ENCODE peak calls at places on chromosomes 4 and X, in eight cellular contexts. One of them, this sample, is unnamed. For H3K27me3, the result is how much of the 10 kb centered on the place peaks cover.

GRCh38 chr4:184355111-184355604 is 119.2 kb downstream of the IRF2 start:
- DNase-seq in PC-3: peak
- DNase-seq in mammary epithelial cell: peak
- DNase-seq in ovary: no peak
- DNase-seq in transverse colon: no peak
- DNase-seq in fibroblast of lung: peak
- DNase-seq in right lobe of liver: no peak
- DNase-seq in K562: peak
- DNase-seq in this sample: peak

GRCh38 chrX:103157511-103158316 is 57.2 kb upstream of the BEX4 start:
- DNase-seq in PC-3: peak
- DNase-seq in mammary epithelial cell: peak
- DNase-seq in ovary: no peak
- DNase-seq in transverse colon: no peak
- DNase-seq in fibroblast of lung: peak
- DNase-seq in right lobe of liver: peak
- DNase-seq in K562: peak
- DNase-seq in this sample: no peak

GRCh38 chr4:122205687-122206086 is 53.6 kb downstream of the BLTP1 start:
- DNase-seq in PC-3: no peak
- DNase-seq in mammary epithelial cell: no peak
- DNase-seq in ovary: no peak
- DNase-seq in transverse colon: no peak
- DNase-seq in fibroblast of lung: no peak
- DNase-seq in right lobe of liver: no peak
- DNase-seq in K562: no peak
- DNase-seq in this sample: no peak

GRCh38 chr4:13171292-13172057 is 312.7 kb downstream of the RAB28 start:
- DNase-seq in PC-3: no peak
- DNase-seq in mammary epithelial cell: no peak
- DNase-seq in ovary: no peak
- DNase-seq in transverse colon: no peak
- DNase-seq in fibroblast of lung: no peak
- DNase-seq in right lobe of liver: no peak
- DNase-seq in K562: no peak
- DNase-seq in this sample: no peak

GRCh38 chrX:11770320-11770719 is 12.3 kb downstream of the MSL3 start:
- DNase-seq in PC-3: peak
- DNase-seq in mammary epithelial cell: peak
- DNase-seq in ovary: peak
- DNase-seq in transverse colon: peak
- DNase-seq in fibroblast of lung: peak
- DNase-seq in right lobe of liver: no peak
- DNase-seq in K562: peak
- DNase-seq in this sample: no peak

GRCh38 chr4:124030038-124030638 is 633.5 kb downstream of the SPRY1 start:
- DNase-seq in PC-3: no peak
- DNase-seq in mammary epithelial cell: no peak
- DNase-seq in ovary: no peak
- DNase-seq in transverse colon: no peak
- DNase-seq in fibroblast of lung: no peak
- DNase-seq in right lobe of liver: no peak
- DNase-seq in K562: no peak
- DNase-seq in this sample: no peak

GRCh38 chrX:23904096-23904495 is 3.6 kb downstream of the APOO start:
- DNase-seq in PC-3: peak
- DNase-seq in mammary epithelial cell: peak
- DNase-seq in ovary: no peak
- DNase-seq in transverse colon: no peak
- DNase-seq in fibroblast of lung: peak
- DNase-seq in right lobe of liver: no peak
- DNase-seq in K562: peak
- DNase-seq in this sample: no peak

GRCh38 chr4:118224239-118224829 is 128.5 kb downstream of the PRSS12 start:
- DNase-seq in PC-3: peak
- DNase-seq in mammary epithelial cell: peak
- DNase-seq in ovary: no peak
- DNase-seq in transverse colon: no peak
- DNase-seq in fibroblast of lung: peak
- DNase-seq in right lobe of liver: no peak
- DNase-seq in K562: peak
- DNase-seq in this sample: peak

GRCh38 chrX:69155786-69156520 is 9.3 kb downstream of the PJA1 start:
- DNase-seq in PC-3: no peak
- DNase-seq in mammary epithelial cell: no peak
- DNase-seq in ovary: no peak
- DNase-seq in transverse colon: no peak
- DNase-seq in fibroblast of lung: no peak
- DNase-seq in right lobe of liver: no peak
- DNase-seq in K562: no peak
- DNase-seq in this sample: no peak

GRCh38 chrX:7111518-7111917 is 36.0 kb upstream of the STS start:
- DNase-seq in PC-3: no peak
- DNase-seq in mammary epithelial cell: no peak
- DNase-seq in ovary: no peak
- DNase-seq in transverse colon: no peak
- DNase-seq in fibroblast of lung: no peak
- DNase-seq in right lobe of liver: no peak
- DNase-seq in K562: no peak
- DNase-seq in this sample: no peak

GRCh38 chr4:155403886-155404285 is 27.1 kb upstream of the MAP9 start:
- DNase-seq in PC-3: peak
- DNase-seq in mammary epithelial cell: peak
- DNase-seq in ovary: no peak
- DNase-seq in transverse colon: no peak
- DNase-seq in fibroblast of lung: peak
- DNase-seq in right lobe of liver: no peak
- DNase-seq in K562: no peak
- DNase-seq in this sample: no peak

GRCh38 chr4:17038510-17039176 is 140.2 kb upstream of the LDB2 start:
- DNase-seq in PC-3: no peak
- DNase-seq in mammary epithelial cell: no peak
- DNase-seq in ovary: no peak
- DNase-seq in transverse colon: no peak
- DNase-seq in fibroblast of lung: no peak
- DNase-seq in right lobe of liver: no peak
- DNase-seq in K562: no peak
- DNase-seq in this sample: no peak

GRCh38 chr4:3369781-3370660 is 71.7 kb upstream of the HGFAC start:
- DNase-seq in PC-3: peak
- DNase-seq in mammary epithelial cell: peak
- DNase-seq in ovary: no peak
- DNase-seq in transverse colon: no peak
- DNase-seq in fibroblast of lung: peak
- DNase-seq in right lobe of liver: peak
- DNase-seq in K562: no peak
- DNase-seq in this sample: peak

GRCh38 chr4:15034071-15034764 is 31.9 kb downstream of the CPEB2 start:
- DNase-seq in PC-3: peak
- DNase-seq in mammary epithelial cell: peak
- DNase-seq in ovary: no peak
- DNase-seq in transverse colon: no peak
- DNase-seq in fibroblast of lung: peak
- DNase-seq in right lobe of liver: no peak
- DNase-seq in K562: no peak
- DNase-seq in this sample: peak

GRCh38 chr4:153465583-153465921 is 608 bp upstream of the TMEM131L start:
- DNase-seq in PC-3: peak
- DNase-seq in mammary epithelial cell: peak
- DNase-seq in ovary: peak
- DNase-seq in transverse colon: peak
- DNase-seq in fibroblast of lung: peak
- DNase-seq in right lobe of liver: peak
- DNase-seq in K562: peak
- DNase-seq in this sample: no peak

GRCh38 chr4:82275431-82276423 is 98.1 kb downstream of the HNRNPD start:
- DNase-seq in PC-3: no peak
- DNase-seq in mammary epithelial cell: peak
- DNase-seq in ovary: no peak
- DNase-seq in transverse colon: no peak
- DNase-seq in fibroblast of lung: no peak
- DNase-seq in right lobe of liver: no peak
- DNase-seq in K562: no peak
- DNase-seq in this sample: no peak

GRCh38 chrX:16112428-16112827 is 10.9 kb upstream of the GRPR start:
- DNase-seq in PC-3: peak
- DNase-seq in mammary epithelial cell: no peak
- DNase-seq in ovary: no peak
- DNase-seq in transverse colon: no peak
- DNase-seq in fibroblast of lung: no peak
- DNase-seq in right lobe of liver: no peak
- DNase-seq in K562: no peak
- DNase-seq in this sample: no peak

GRCh38 chr4:112916868-112917267 is 132.6 kb upstream of the ANK2 start:
- DNase-seq in PC-3: no peak
- DNase-seq in mammary epithelial cell: no peak
- DNase-seq in ovary: no peak
- DNase-seq in transverse colon: no peak
- DNase-seq in fibroblast of lung: peak
- DNase-seq in right lobe of liver: no peak
- DNase-seq in K562: no peak
- DNase-seq in this sample: no peak

GRCh38 chrX:42119076-42119475 is 195.7 kb upstream of the CASK start:
- DNase-seq in PC-3: peak
- DNase-seq in mammary epithelial cell: peak
- DNase-seq in ovary: no peak
- DNase-seq in transverse colon: no peak
- DNase-seq in fibroblast of lung: peak
- DNase-seq in right lobe of liver: no peak
- DNase-seq in K562: no peak
- DNase-seq in this sample: no peak

GRCh38 chr4:124433500-124433899 is 279.0 kb downstream of the ANKRD50 start:
- DNase-seq in PC-3: no peak
- DNase-seq in mammary epithelial cell: no peak
- DNase-seq in ovary: no peak
- DNase-seq in transverse colon: no peak
- DNase-seq in fibroblast of lung: peak
- DNase-seq in right lobe of liver: no peak
- DNase-seq in K562: no peak
- DNase-seq in this sample: no peak

GRCh38 chr4:107619065-107619464 is 101.0 kb downstream of the PAPSS1 start:
- DNase-seq in PC-3: no peak
- DNase-seq in mammary epithelial cell: peak
- DNase-seq in ovary: no peak
- DNase-seq in transverse colon: no peak
- DNase-seq in fibroblast of lung: peak
- DNase-seq in right lobe of liver: no peak
- DNase-seq in K562: no peak
- DNase-seq in this sample: peak

DNA sequence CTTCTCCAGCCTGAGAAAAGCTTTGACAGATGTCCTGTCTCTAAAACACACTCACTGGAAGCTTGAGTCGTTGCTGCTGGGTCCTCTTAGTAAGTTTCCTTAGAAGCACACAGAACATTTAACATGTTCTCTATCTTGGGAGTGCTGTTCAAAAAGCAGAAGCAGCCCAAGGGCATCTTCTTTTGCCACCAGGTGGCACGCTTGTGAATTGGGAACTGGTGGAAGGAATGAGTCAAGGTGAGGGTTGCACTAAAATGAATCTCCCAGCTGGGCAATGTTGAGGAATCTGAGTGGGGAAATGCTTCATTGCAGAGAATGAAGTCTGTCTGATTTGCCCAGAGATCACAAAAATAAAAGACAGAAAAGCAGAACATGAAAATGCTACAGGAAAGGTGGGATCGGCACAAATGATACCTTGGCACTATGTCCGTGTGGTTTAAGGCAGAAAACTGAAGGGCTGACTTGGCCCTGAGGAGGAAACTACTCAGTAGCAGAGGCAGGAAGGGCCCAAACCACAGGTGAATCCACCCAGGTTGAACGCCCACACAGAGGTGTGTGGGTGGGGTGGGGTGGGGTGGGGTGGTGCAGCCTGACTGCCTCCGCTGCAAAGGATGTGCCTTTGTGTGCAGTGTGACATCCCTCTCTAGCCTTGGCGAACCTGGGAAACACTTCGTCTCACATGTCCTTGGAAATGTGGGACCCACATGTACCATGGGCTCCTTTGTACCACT is 26.0 kb downstream of the KIT start:
- DNase-seq in PC-3: peak
- DNase-seq in mammary epithelial cell: peak
- DNase-seq in ovary: no peak
- DNase-seq in transverse colon: no peak
- DNase-seq in fibroblast of lung: no peak
- DNase-seq in right lobe of liver: no peak
- DNase-seq in K562: no peak
- DNase-seq in this sample: no peak
- TF ChIP-seq CTCF in PC-3: peak
- TF ChIP-seq CTCF in mammary epithelial cell: peak
- TF ChIP-seq CTCF in ovary: no peak
- TF ChIP-seq CTCF in transverse colon: no peak
- TF ChIP-seq CTCF in fibroblast of lung: peak
- TF ChIP-seq CTCF in right lobe of liver: peak
- TF ChIP-seq CTCF in K562: peak
- TF ChIP-seq CTCF in this sample: peak

GRCh38 chr4:138773321-138773720 is 242.3 kb upstream of the NOCT start:
- DNase-seq in PC-3: no peak
- DNase-seq in mammary epithelial cell: no peak
- DNase-seq in ovary: no peak
- DNase-seq in transverse colon: no peak
- DNase-seq in fibroblast of lung: no peak
- DNase-seq in right lobe of liver: no peak
- DNase-seq in K562: peak
- DNase-seq in this sample: no peak
- H3K27me3 ChIP-seq in PC-3: under half
- H3K27me3 ChIP-seq in mammary epithelial cell: under half
- H3K27me3 ChIP-seq in ovary: under half
- H3K27me3 ChIP-seq in transverse colon: under half
- H3K27me3 ChIP-seq in fibroblast of lung: under half
- H3K27me3 ChIP-seq in right lobe of liver: under half
- H3K27me3 ChIP-seq in K562: under half
- H3K27me3 ChIP-seq in this sample: under half

GRCh38 chr4:93152461-93152860 is 676.1 kb upstream of the ATOH1 start:
- DNase-seq in PC-3: no peak
- DNase-seq in mammary epithelial cell: no peak
- DNase-seq in ovary: no peak
- DNase-seq in transverse colon: no peak
- DNase-seq in fibroblast of lung: no peak
- DNase-seq in right lobe of liver: no peak
- DNase-seq in K562: no peak
- DNase-seq in this sample: no peak

DNA sequence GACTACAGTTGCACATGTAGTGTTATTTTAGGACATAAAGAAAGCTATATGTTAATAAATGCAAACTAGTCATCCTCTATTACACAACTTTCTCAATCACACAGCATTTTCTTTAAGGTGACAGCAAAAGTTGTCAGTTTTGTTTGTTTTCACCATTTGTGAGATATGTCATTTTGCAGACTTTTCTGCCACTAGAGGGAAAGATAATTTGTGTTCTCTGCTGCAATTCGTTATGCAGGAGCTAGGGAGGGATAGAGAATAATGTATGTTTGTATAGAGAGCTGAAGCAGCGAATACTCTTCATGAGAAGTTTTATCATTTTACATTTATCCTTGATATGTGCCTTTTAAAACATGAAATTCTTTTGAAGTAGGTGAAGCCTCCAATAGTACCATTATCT is 670.6 kb upstream of the ATOH1 start:
- DNase-seq in PC-3: peak
- DNase-seq in mammary epithelial cell: no peak
- DNase-seq in ovary: no peak
- DNase-seq in transverse colon: no peak
- DNase-seq in fibroblast of lung: no peak
- DNase-seq in right lobe of liver: no peak
- DNase-seq in K562: no peak
- DNase-seq in this sample: no peak
- TF ChIP-seq CTCF in PC-3: peak
- TF ChIP-seq CTCF in mammary epithelial cell: peak
- TF ChIP-seq CTCF in ovary: no peak
- TF ChIP-seq CTCF in transverse colon: no peak
- TF ChIP-seq CTCF in fibroblast of lung: no peak
- TF ChIP-seq CTCF in right lobe of liver: no peak
- TF ChIP-seq CTCF in K562: no peak
- TF ChIP-seq CTCF in this sample: no peak

GRCh38 chrX:118976599-118977340 is 2.4 kb downstream of the LONRF3 start:
- DNase-seq in PC-3: peak
- DNase-seq in mammary epithelial cell: no peak
- DNase-seq in ovary: peak
- DNase-seq in transverse colon: peak
- DNase-seq in fibroblast of lung: no peak
- DNase-seq in right lobe of liver: peak
- DNase-seq in K562: peak
- DNase-seq in this sample: no peak
- H3K27me3 ChIP-seq in PC-3: under half
- H3K27me3 ChIP-seq in mammary epithelial cell: under half
- H3K27me3 ChIP-seq in ovary: under half
- H3K27me3 ChIP-seq in transverse colon: under half
- H3K27me3 ChIP-seq in fibroblast of lung: under half
- H3K27me3 ChIP-seq in right lobe of liver: under half
- H3K27me3 ChIP-seq in K562: under half
- H3K27me3 ChIP-seq in this sample: under half